ENCODE peak calls at places on chromosomes 5 and 9, in seven cellular contexts. Q is heart right ventricle; P is stimulated activated CD8-positive, alpha-beta memory T cell treated with anti-CD3 and anti-CD28 coated beads, Interleukin-4, amount 100 ng/mL, for 1 hour; E is GM18507; L is HTR-8/SVneo; M is left lobe of liver; R is head of caudate nucleus. V is an unnamed sample.

GRCh38 chr9:120344230-120344629 is 235.7 kb downstream of the CDK5RAP2 start:
- DNase-seq in Q (no peak), P (no peak), E (no peak), L (peak; percentile 44), M (no peak), R (no peak), V (no peak)

GRCh38 chr9:8860925-8861324 is 1061.3 kb upstream of the DMAC1 start:
- DNase-seq in Q (no peak), P (no peak), E (no peak), L (no peak), M (no peak), R (no peak), V (no peak)

GRCh38 chr9:21830589-21830988 is 28.2 kb downstream of the MTAP start:
- DNase-seq in Q (no peak), P (no peak), E (no peak), L (no peak), M (no peak), R (no peak), V (no peak)

GRCh38 chr9:16191691-16192402 is 639.0 kb downstream of the CCDC171 start:
- DNase-seq in Q (peak; percentile 81), P (peak; percentile 16), E (no peak), L (peak; percentile 59), M (peak; percentile 64), R (peak; percentile 51), V (peak; percentile 86)

GRCh38 chr5:175216991-175217390 is 227.0 kb downstream of the DRD1 start:
- DNase-seq in Q (no peak), P (no peak), E (no peak), L (no peak), M (no peak), R (no peak), V (peak; percentile 17)

GRCh38 chr5:151082976-151083651 is 2.3 kb upstream of the TNIP1 start:
- DNase-seq in Q (no peak), P (peak; percentile 30), E (no peak), L (no peak), M (no peak), R (no peak), V (no peak)

GRCh38 chr9:37464426-37465248 is 613 bp downstream of the ZBTB5 start:
- DNase-seq in Q (peak; percentile 77), P (peak; percentile 38), E (peak; percentile 22), L (peak; percentile 45), M (peak; percentile 77), R (peak; percentile 74), V (peak; percentile 71)

GRCh38 chr5:96256795-96257470 is 176.1 kb downstream of the PCSK1 start:
- DNase-seq in Q (no peak), P (no peak), E (no peak), L (peak; percentile 10), M (no peak), R (peak; percentile 11), V (peak; percentile 17)

GRCh38 chr9:84974790-84975189 is 305.3 kb downstream of the NTRK2 start:
- DNase-seq in Q (no peak), P (no peak), E (no peak), L (no peak), M (no peak), R (peak; percentile 66), V (no peak)

GRCh38 chr9:117706421-117707150 is 2.4 kb downstream of the TLR4 start:
- DNase-seq in Q (no peak), P (no peak), E (no peak), L (no peak), M (no peak), R (no peak), V (no peak)

GRCh38 chr5:107794731-107795130 is 124.0 kb upstream of the EFNA5 start:
- DNase-seq in Q (no peak), P (no peak), E (no peak), L (no peak), M (no peak), R (no peak), V (no peak)

GRCh38 chr5:159660401-159660800 is 255.9 kb upstream of the ADRA1B start:
- DNase-seq in Q (no peak), P (no peak), E (no peak), L (no peak), M (no peak), R (no peak), V (no peak)

GRCh38 chr9:80025131-80025530 is 453.4 kb downstream of the TLE4 start:
- DNase-seq in Q (no peak), P (no peak), E (no peak), L (no peak), M (no peak), R (no peak), V (no peak)

GRCh38 chr9:97077465-97078295 is 38.7 kb upstream of the CTSV start:
- DNase-seq in Q (no peak), P (no peak), E (no peak), L (no peak), M (no peak), R (no peak), V (no peak)

GRCh38 chr9:99294850-99295461 is 72.9 kb downstream of the SEC61B start:
- DNase-seq in Q (no peak), P (no peak), E (no peak), L (peak; percentile 2), M (no peak), R (no peak), V (no peak)

GRCh38 chr5:14250094-14250777 is 107.1 kb downstream of the TRIO start:
- DNase-seq in Q (peak; percentile 55), P (no peak), E (no peak), L (no peak), M (no peak), R (peak; percentile 85), V (peak; percentile 79)

GRCh38 chr9:136823136-136824046 is 15.6 kb downstream of the RABL6 start:
- DNase-seq in Q (no peak), P (no peak), E (no peak), L (no peak), M (no peak), R (peak; percentile 63), V (no peak)

GRCh38 chr5:117013280-117013877 is 438.8 kb upstream of the SEMA6A start:
- DNase-seq in Q (no peak), P (no peak), E (no peak), L (no peak), M (no peak), R (peak; percentile 74), V (no peak)

GRCh38 chr9:68780735-68781134 is 75.7 kb downstream of the PIP5K1B start:
- DNase-seq in Q (no peak), P (no peak), E (no peak), L (no peak), M (no peak), R (no peak), V (no peak)

GRCh38 chr5:19488786-19489185 is 499.2 kb downstream of the CDH18 start:
- DNase-seq in Q (no peak), P (no peak), E (no peak), L (no peak), M (no peak), R (no peak), V (no peak)

GRCh38 chr5:134902071-134902801 is 2.7 kb upstream of the PCBD2 start:
- DNase-seq in Q (no peak), P (no peak), E (peak; percentile 17), L (no peak), M (no peak), R (peak; percentile 12), V (no peak)

GRCh38 chr5:55172051-55172899 is 702 bp downstream of the CDC20B start:
- DNase-seq in Q (no peak), P (peak; percentile 43), E (peak; percentile 63), L (peak; percentile 77), M (peak; percentile 61), R (peak; percentile 43), V (peak; percentile 25)